ENCODE peak calls at places on chromosomes 13 and 19, in nine cellular contexts. O is Panc1; K is islet precursor cell; D is mucosa of descending colon; Y is activated T-cell treated with anti-CD3 and anti-CD28 coated beads for 1 hour; G is stimulated activated CD8-positive, alpha-beta memory T cell treated with anti-CD3 and anti-CD28 coated beads, Interleukin-4, amount 100 ng/mL, for 1 hour; Z is pons; S is mucosa of gallbladder; E is AG10803. I is an unnamed sample.

GRCh38 chr19:45075215-45076028 is 856 bp downstream of the ZNF296 start:
- DNase-seq in K (peak; percentile 82), O (no peak), S (peak; percentile 70), Y (no peak), E (peak; percentile 33), Z (no peak), D (peak; percentile 85), G (no peak), I (peak; percentile 83)

GRCh38 chr13:106291006-106291405 is 244.5 kb downstream of the EFNB2 start:
- DNase-seq in S (no peak), O (no peak), Z (no peak), G (no peak), Y (no peak), E (peak; percentile 65), K (no peak), D (no peak), I (no peak)

GRCh38 chr13:44117351-44117750 is 237.6 kb downstream of the LACC1 start:
- DNase-seq in D (no peak), E (peak; percentile 24), Z (no peak), Y (no peak), S (no peak), G (no peak), K (no peak), O (no peak), I (no peak)

GRCh38 chr13:71252191-71252704 is 614.8 kb downstream of the DACH1 start:
- DNase-seq in E (no peak), D (no peak), Y (no peak), Z (peak; percentile 12), K (no peak), S (no peak), O (no peak), G (no peak), I (no peak)

GRCh38 chr13:94454334-94454733 is 25.1 kb downstream of the DCT start:
- DNase-seq in Z (no peak), O (no peak), G (no peak), S (no peak), K (no peak), D (no peak), E (no peak), Y (no peak), I (no peak)

GRCh38 chr19:941292-942132 is 15.7 kb downstream of the ARID3A start:
- DNase-seq in D (no peak), G (no peak), E (no peak), K (no peak), Z (no peak), O (no peak), S (no peak), Y (no peak), I (no peak)

GRCh38 chr13:101516262-101516661 is 63.8 kb downstream of the ITGBL1 start:
- DNase-seq in Z (no peak), K (no peak), Y (no peak), G (no peak), O (no peak), E (no peak), S (no peak), D (no peak), I (no peak)

GRCh38 chr13:109738298-109738746 is 48.1 kb downstream of the IRS2 start:
- DNase-seq in S (no peak), D (no peak), G (no peak), O (no peak), Z (no peak), Y (no peak), E (no peak), K (no peak), I (no peak)

GRCh38 chr19:2724148-2724557 is 3.0 kb upstream of the DIRAS1 start:
- DNase-seq in S (no peak), K (no peak), O (no peak), D (no peak), G (no peak), E (no peak), Z (no peak), Y (no peak), I (no peak)

GRCh38 chr13:95833126-95833525 is 156.2 kb downstream of the DNAJC3 start:
- DNase-seq in O (no peak), D (no peak), Y (no peak), K (no peak), Z (no peak), E (no peak), S (no peak), G (no peak), I (no peak)

GRCh38 chr13:109226631-109227030 is 559.8 kb downstream of the IRS2 start:
- DNase-seq in D (no peak), E (peak; percentile 74), Z (no peak), K (no peak), G (no peak), O (no peak), Y (no peak), S (no peak), I (no peak)

GRCh38 chr19:18294467-18294864 is 13.0 kb upstream of the JUND start:
- DNase-seq in K (no peak), Y (peak; percentile 86), G (peak; percentile 84), S (peak; percentile 76), E (no peak), Z (no peak), O (no peak), D (peak; percentile 70), I (no peak)

GRCh38 chr13:51626749-51627148 is 42.5 kb downstream of the WDFY2 start:
- DNase-seq in Y (no peak), Z (peak; percentile 52), K (no peak), G (no peak), D (no peak), O (no peak), E (no peak), S (no peak), I (no peak)

GRCh38 chr13:42272115-42272756 is at the start of gene AKAP11:
- DNase-seq in O (no peak), Y (peak; percentile 27), S (peak; percentile 23), G (peak; percentile 24), Z (peak; percentile 35), K (no peak), D (peak; percentile 57), E (peak; percentile 35), I (peak; percentile 7)